ENCODE peak calls at places on chromosomes 12 and 14, in six cellular contexts. W, K, J, X, D and H are unnamed samples.

GRCh38 chr12:83389237-83389996 is 702.7 kb downstream of the TMTC2 start:
- DNase-seq in X (peak; percentile 76), W (no peak), D (no peak), K (peak; percentile 0), J (no peak), H (peak; percentile 54)

GRCh38 chr12:59632408-59632807 is 36.6 kb downstream of the SLC16A7 start:
- DNase-seq in K (no peak), D (no peak), J (no peak), X (no peak), W (no peak), H (no peak)

GRCh38 chr12:117695956-117696355 is 272.8 kb downstream of the KSR2 start:
- DNase-seq in X (no peak), W (no peak), J (no peak), K (no peak), D (no peak), H (no peak)

GRCh38 chr12:57836442-57837375 is 9.8 kb downstream of the CTDSP2 start:
- DNase-seq in D (peak; percentile 41), W (no peak), X (peak; percentile 86), K (peak; percentile 66), J (no peak), H (peak; percentile 91)

GRCh38 chr14:93688794-93689193 is 99.5 kb downstream of the PRIMA1 start:
- DNase-seq in J (no peak), W (no peak), D (no peak), X (no peak), K (no peak), H (no peak)

GRCh38 chr12:15693233-15693911 is 95.8 kb downstream of the EPS8 start:
- DNase-seq in W (no peak), X (no peak), K (no peak), D (no peak), J (no peak), H (no peak)

GRCh38 chr12:66717049-66717448 is 38.2 kb upstream of the GRIP1 start:
- DNase-seq in X (no peak), D (no peak), J (no peak), W (no peak), K (no peak), H (peak; percentile 27)

GRCh38 chr14:93731753-93732152 is 56.5 kb downstream of the PRIMA1 start:
- DNase-seq in D (no peak), X (no peak), W (no peak), K (no peak), J (no peak), H (no peak)

GRCh38 chr12:14833952-14834351 is 9.4 kb downstream of the ART4 start:
- DNase-seq in J (no peak), X (no peak), K (no peak), D (no peak), W (no peak), H (peak; percentile 17)

GRCh38 chr12:46675736-46676135 is 150.1 kb downstream of the SLC38A4 start:
- DNase-seq in W (no peak), X (peak; percentile 49), J (peak; percentile 5), D (no peak), K (no peak), H (peak; percentile 81)

GRCh38 chr12:19382111-19382526 is 57.2 kb upstream of the AEBP2 start:
- DNase-seq in K (no peak), X (peak; percentile 36), J (peak; percentile 29), D (peak; percentile 36), W (peak; percentile 28), H (peak; percentile 91)

GRCh38 chr14:76951149-76951548 is 77.4 kb downstream of the IRF2BPL start:
- DNase-seq in J (no peak), X (no peak), D (no peak), K (no peak), W (no peak), H (no peak)

GRCh38 chr12:103901518-103902173 is 28.6 kb upstream of the HSP90B1 start:
- DNase-seq in K (no peak), X (no peak), W (no peak), D (no peak), J (no peak), H (peak; percentile 21)

GRCh38 chr12:5232291-5232690 is 188.6 kb downstream of the KCNA5 start:
- DNase-seq in W (no peak), K (no peak), J (no peak), X (no peak), D (no peak), H (peak; percentile 90)

GRCh38 chr12:124231980-124232653 is 62.8 kb upstream of the RFLNA start:
- DNase-seq in J (peak; percentile 22), W (no peak), D (no peak), K (no peak), X (no peak), H (peak; percentile 90)

GRCh38 chr12:68290126-68290525 is 36.7 kb upstream of the IL22 start:
- DNase-seq in X (peak; percentile 56), J (no peak), K (no peak), W (no peak), D (no peak), H (no peak)

GRCh38 chr14:68634346-68634745 is 158.5 kb downstream of the ZFP36L1 start:
- DNase-seq in K (no peak), D (no peak), W (no peak), J (no peak), X (no peak), H (no peak)

GRCh38 chr14:46053221-46053620 is 598.4 kb downstream of the RPL10L start:
- DNase-seq in X (no peak), D (no peak), W (no peak), K (no peak), J (no peak), H (no peak)

GRCh38 chr12:76755829-76756379 is 8.0 kb upstream of the ZDHHC17 start:
- DNase-seq in J (no peak), D (no peak), X (peak; percentile 36), K (no peak), W (no peak), H (no peak)

GRCh38 chr12:29782285-29782820 is 1.4 kb downstream of the TMTC1 start:
- DNase-seq in J (no peak), K (no peak), D (peak; percentile 56), X (peak; percentile 51), W (no peak), H (peak; percentile 98)

GRCh38 chr14:23514009-23514962 is 37.3 kb downstream of the ZFHX2 start:
- DNase-seq in K (no peak), D (no peak), X (no peak), W (no peak), J (no peak), H (no peak)

GRCh38 chr12:126898562-126898961 is 1368.4 kb upstream of the TMEM132C start:
- DNase-seq in D (no peak), X (no peak), K (no peak), J (no peak), W (no peak), H (no peak)

GRCh38 chr14:37745657-37746056 is 150.2 kb downstream of the TTC6 start:
- DNase-seq in W (no peak), K (no peak), J (no peak), D (no peak), X (no peak), H (no peak)

GRCh38 chr14:98954347-98955000 is 317.5 kb downstream of the BCL11B start:
- DNase-seq in D (no peak), X (no peak), J (no peak), W (no peak), K (no peak), H (no peak)

GRCh38 chr14:96949594-96949993 is 152.4 kb downstream of the VRK1 start:
- DNase-seq in W (no peak), X (no peak), K (no peak), D (no peak), J (no peak), H (no peak)

GRCh38 chr14:101934751-101935150 is 29.6 kb upstream of the DYNC1H1 start:
- DNase-seq in J (no peak), X (no peak), W (no peak), D (no peak), K (no peak), H (no peak)

GRCh38 chr14:105931808-105932483 is 405.6 kb downstream of the TMEM121 start:
- DNase-seq in D (no peak), W (no peak), J (peak; percentile 25), K (no peak), X (no peak), H (no peak)

GRCh38 chr14:21686468-21686867 is 12.8 kb upstream of the OR4E1 start:
- DNase-seq in D (no peak), K (no peak), X (no peak), J (no peak), W (no peak), H (no peak)

GRCh38 chr14:52355016-52355430 is 40.9 kb downstream of the PTGER2 start:
- DNase-seq in W (no peak), J (peak; percentile 40), D (peak; percentile 72), X (no peak), K (no peak), H (peak; percentile 35)

GRCh38 chr14:53278602-53279506 is 125.7 kb upstream of the DDHD1 start:
- DNase-seq in W (no peak), X (peak; percentile 62), J (no peak), D (no peak), K (no peak), H (peak; percentile 79)

GRCh38 chr12:118290130-118290529 is 82.6 kb downstream of the TAOK3 start:
- DNase-seq in D (no peak), X (peak; percentile 8), W (no peak), J (no peak), K (no peak), H (no peak)